ENCODE peak calls at places on chromosome 20, in five cellular contexts. D is transverse colon, V is ovary, Q is testis, E is K562. O is an unnamed sample.

GRCh38 chr20:19253316-19253715 is 40.9 kb downstream of the SLC24A3 start:
- DNase-seq in D (no peak), V (no peak), Q (no peak), E (no peak), O (no peak)

GRCh38 chr20:48686238-48687096 is 141.3 kb downstream of the PREX1 start:
- DNase-seq in D (no peak), V (no peak), Q (no peak), E (no peak), O (peak)

GRCh38 chr20:41782255-41782654 is 164.1 kb upstream of the CHD6 start:
- DNase-seq in D (no peak), V (no peak), Q (no peak), E (no peak), O (no peak)

GRCh38 chr20:57647006-57647932 is 27.0 kb upstream of the ZBP1 start:
- DNase-seq in D (no peak), V (no peak), Q (no peak), E (no peak), O (no peak)

GRCh38 chr20:50958733-50959542 is at the start of gene MOCS3:
- DNase-seq in D (peak), V (peak), Q (peak), E (peak), O (peak)

GRCh38 chr20:49825521-49826033 is 12.9 kb downstream of the SLC9A8 start:
- DNase-seq in D (no peak), V (no peak), Q (no peak), E (no peak), O (no peak)

GRCh38 chr20:11697646-11698045 is 220.0 kb upstream of the BTBD3 start:
- DNase-seq in D (no peak), V (no peak), Q (no peak), E (no peak), O (no peak)

GRCh38 chr20:14523090-14523489 is 185.7 kb upstream of the FLRT3 start:
- DNase-seq in D (no peak), V (no peak), Q (no peak), E (no peak), O (no peak)

GRCh38 chr20:10474606-10475184 is 39.6 kb downstream of the SLX4IP start:
- DNase-seq in D (no peak), V (no peak), Q (peak), E (no peak), O (no peak)

GRCh38 chr20:43751167-43752050 is 24.6 kb upstream of the GTSF1L start:
- DNase-seq in D (peak), V (no peak), Q (no peak), E (no peak), O (no peak)

GRCh38 chr20:60242836-60243520 is 284.8 kb downstream of the CDH26 start:
- DNase-seq in D (no peak), V (no peak), Q (no peak), E (no peak), O (no peak)

GRCh38 chr20:44714102-44714700 is 968 bp upstream of the CCN5 start:
- DNase-seq in D (no peak), V (no peak), Q (peak), E (no peak), O (no peak)

GRCh38 chr20:23161968-23162696 is 76.0 kb upstream of the CD93 start:
- DNase-seq in D (peak), V (peak), Q (peak), E (no peak), O (peak)

GRCh38 chr20:11529046-11529445 is 388.6 kb upstream of the BTBD3 start:
- DNase-seq in D (no peak), V (no peak), Q (no peak), E (no peak), O (no peak)

GRCh38 chr20:43973231-43973630 is 58.6 kb downstream of the TOX2 start:
- DNase-seq in D (no peak), V (no peak), Q (no peak), E (no peak), O (no peak)

GRCh38 chr20:60228255-60228654 is 270.0 kb downstream of the CDH26 start:
- DNase-seq in D (no peak), V (no peak), Q (no peak), E (no peak), O (no peak)

DNA sequence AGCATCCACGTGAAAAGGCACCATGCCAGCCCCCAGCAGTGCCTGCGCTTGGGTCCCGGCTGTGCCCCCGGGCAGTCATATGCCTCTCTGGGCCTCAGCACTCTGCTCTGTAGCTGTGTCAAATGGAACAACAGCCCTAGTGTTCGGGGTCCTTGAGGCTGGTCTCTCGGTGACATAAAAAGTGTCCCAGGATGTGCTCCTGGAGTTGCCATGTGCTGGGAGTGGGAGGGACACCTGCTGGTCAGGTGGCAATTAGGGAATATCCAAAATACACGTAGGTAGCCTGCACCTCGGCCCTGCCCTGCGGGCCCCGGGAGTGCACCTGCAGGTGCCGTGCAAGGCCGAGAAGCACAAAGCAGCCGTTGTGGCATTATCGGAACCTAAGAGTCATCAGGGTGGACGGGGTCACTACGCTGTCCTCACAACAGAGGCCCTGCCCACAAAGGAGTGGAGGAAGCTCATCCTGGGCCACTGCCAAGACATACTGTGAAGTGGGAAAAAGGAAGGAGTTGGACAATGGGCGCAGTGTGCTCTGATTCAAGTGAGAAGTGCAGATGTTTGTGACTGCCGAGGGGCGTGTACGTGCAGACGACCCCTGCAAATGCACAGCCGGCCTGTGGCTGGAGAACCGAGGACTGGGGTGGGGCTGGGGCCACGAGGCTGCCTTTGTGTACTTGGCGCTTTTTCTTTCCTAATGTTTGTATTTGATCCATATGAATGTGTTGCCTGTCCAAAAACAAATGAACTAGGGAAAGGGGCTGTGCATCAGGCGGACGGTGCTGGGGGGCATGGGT is 24.6 kb downstream of the SLCO4A1 start:
- DNase-seq in D (peak), V (no peak), Q (peak), E (no peak), O (peak)
- TF ChIP-seq CTCF in D (no peak), V (no peak), Q (no peak), E (no peak), O (no peak)

GRCh38 chr20:1087311-1087710 is 31.1 kb upstream of the PSMF1 start:
- DNase-seq in D (no peak), V (no peak), Q (no peak), E (no peak), O (no peak)

GRCh38 chr20:1083431-1084080 is 34.8 kb upstream of the PSMF1 start:
- DNase-seq in D (no peak), V (no peak), Q (no peak), E (peak), O (no peak)

GRCh38 chr20:1085515-1086272 is 32.7 kb upstream of the PSMF1 start:
- DNase-seq in D (no peak), V (no peak), Q (no peak), E (peak), O (no peak)

DNA sequence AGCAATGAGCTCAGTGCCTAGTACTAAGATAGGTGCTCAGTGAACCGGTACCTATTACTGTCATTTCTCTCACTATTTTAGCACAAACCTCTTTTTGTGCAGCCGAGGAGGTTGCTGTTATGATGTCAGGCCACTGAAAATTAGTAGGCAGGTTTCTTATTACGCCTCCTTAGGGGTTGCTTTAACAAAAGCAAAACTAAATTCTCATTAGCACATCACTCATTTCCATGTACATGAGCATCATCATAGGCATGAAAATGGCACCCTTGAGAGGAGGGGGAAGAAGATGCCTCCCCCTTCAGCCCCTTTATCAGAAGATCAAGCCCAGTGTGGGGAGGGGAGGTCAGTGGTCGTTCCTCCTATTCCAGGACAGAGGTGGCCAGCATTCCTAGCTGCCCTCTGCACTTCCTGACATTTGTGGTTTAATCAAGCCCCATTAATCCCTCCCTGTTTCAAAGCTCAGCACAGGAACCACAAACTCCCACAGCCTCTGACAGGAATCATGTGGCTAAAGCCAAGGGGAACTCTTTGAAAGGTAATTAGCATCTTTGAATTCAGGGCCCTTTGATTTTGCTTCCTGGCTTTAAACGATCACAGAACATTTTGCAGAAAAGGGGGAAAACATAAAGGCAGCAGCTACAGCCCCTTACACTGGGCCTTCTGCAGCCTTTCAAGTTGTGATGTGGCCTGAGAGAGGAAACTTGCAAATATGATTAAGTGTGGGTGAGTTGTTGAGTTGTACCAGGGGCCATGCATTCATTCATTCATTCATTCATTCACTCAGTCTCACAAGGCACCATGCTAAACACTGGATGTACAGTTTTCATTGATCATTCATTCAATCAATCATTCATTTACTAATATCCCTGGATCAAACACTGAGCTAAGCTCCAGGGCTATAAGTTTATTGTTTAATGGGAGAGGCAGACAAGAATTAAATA is 31.9 kb upstream of the PSMF1 start:
- DNase-seq in D (no peak), V (no peak), Q (no peak), E (no peak), O (no peak)
- H3K27ac ChIP-seq in D (no peak), V (no peak), Q (no peak), E (no peak), O (no peak)

GRCh38 chr20:38094968-38095689 is 61.6 kb downstream of the RPRD1B start:
- DNase-seq in D (no peak), V (no peak), Q (no peak), E (no peak), O (no peak)

GRCh38 chr20:38094373-38094775 is 60.8 kb downstream of the RPRD1B start:
- DNase-seq in D (peak), V (no peak), Q (no peak), E (no peak), O (peak)

GRCh38 chr20:38104283-38104682 is 60.8 kb downstream of the TGM2 start:
- DNase-seq in D (no peak), V (no peak), Q (no peak), E (no peak), O (no peak)

GRCh38 chr20:38093641-38094077 is 60.1 kb downstream of the RPRD1B start:
- DNase-seq in D (no peak), V (no peak), Q (no peak), E (no peak), O (no peak)

DNA sequence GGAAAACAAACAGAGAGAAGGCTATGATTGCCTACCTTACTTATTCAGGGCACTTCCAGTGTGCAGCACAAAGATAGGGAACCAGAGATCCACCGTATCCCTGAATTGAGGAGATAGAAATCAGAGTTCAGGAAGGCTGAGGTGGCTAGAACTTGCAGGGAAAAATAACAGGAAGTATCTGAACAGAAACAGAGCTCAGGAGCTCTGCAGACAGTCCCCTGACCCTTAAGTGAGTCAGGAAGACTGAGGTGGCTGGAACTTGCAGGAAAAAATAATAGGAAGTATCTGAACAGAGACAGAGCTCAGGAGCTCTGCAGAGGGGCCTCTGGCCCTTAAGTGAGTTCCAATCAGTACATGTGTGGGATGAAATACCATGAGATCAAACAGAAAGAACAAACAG is 65.4 kb downstream of the RPRD1B start:
- DNase-seq in D (no peak), V (no peak), Q (no peak), E (no peak), O (no peak)
- TF ChIP-seq POLR2A in D (no peak), V (no peak), Q (no peak), E (no peak), O (no peak)

GRCh38 chr20:62388839-62389600 is 2.1 kb downstream of the RPS21 start:
- DNase-seq in D (no peak), V (no peak), Q (no peak), E (no peak), O (no peak)
- TF ChIP-seq CTCF in D (no peak), V (no peak), Q (no peak), E (no peak), O (no peak)

GRCh38 chr20:366719-367485 is 13.7 kb upstream of the TRIB3 start:
- DNase-seq in D (no peak), V (no peak), Q (no peak), E (no peak), O (no peak)
- H3K27ac ChIP-seq in D (peak), V (no peak), Q (no peak), E (peak), O (no peak)

GRCh38 chr20:37406010-37406998 is 60.4 kb downstream of the SRC start:
- DNase-seq in D (peak), V (peak), Q (peak), E (peak), O (peak)
- TF ChIP-seq POLR2A in D (no peak), V (no peak), Q (no peak), E (peak), O (no peak)

GRCh38 chr20:38125157-38126056 is 39.7 kb downstream of the TGM2 start:
- DNase-seq in D (peak), V (peak), Q (peak), E (no peak), O (peak)
- TF ChIP-seq CTCF in D (no peak), V (no peak), Q (no peak), E (no peak), O (no peak)

GRCh38 chr20:25287631-25288290 is 39.9 kb downstream of the PYGB start:
- DNase-seq in D (peak), V (no peak), Q (no peak), E (no peak), O (no peak)
- H3K27ac ChIP-seq in D (no peak), V (no peak), Q (no peak), E (no peak), O (no peak)

GRCh38 chr20:40160151-40160550 is 528.9 kb downstream of the MAFB start:
- DNase-seq in D (peak), V (peak), Q (peak), E (peak), O (peak)
- TF ChIP-seq POLR2A in D (no peak), V (no peak), Q (no peak), E (no peak), O (no peak)

DNA sequence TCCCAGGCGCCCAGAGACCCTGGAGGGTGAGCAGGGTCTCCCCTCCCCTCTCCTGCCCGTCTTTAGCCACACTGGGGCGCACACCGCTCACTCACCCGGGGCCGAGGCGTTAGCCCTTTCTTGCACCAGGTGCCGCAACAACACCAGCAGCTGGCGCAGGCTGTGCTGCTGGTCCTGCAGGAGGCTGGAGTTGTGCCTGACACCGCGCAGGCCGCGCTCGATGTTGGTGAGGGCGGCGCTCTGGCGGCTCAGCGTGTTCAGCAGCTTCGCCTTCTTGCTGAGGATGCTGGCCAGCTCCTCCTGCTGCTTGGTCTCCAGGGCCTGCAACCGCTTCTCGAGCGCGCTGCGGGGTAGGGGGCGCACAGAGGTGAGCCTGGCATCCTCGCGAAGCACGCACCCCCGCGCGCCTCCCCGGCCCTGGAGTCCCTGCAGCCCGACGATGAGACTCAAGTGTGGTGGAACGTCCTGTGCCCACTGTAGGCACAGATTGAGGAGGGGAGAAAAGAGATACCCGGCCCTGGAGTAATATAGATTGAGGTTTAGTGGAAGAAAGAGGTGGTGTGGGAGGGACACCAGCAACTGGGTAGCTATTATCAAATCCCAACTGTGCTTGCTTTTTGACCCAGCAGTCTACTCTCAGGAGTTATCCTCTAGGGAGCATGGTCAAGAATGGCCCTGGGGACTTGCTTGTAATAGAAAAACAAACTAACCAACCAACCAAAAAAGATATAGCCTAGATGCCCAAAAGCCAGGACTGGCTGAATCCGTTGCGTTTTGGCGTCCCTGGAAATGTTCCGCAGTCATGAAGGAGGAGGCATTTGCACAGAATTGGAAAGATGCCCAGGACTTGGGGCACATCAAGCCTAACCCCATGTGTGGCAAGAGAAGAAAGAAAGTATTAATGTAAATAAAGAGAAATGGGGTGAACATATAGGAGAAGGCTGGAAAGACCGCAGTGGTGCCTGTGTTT is 30.9 kb downstream of the ANGPT4 start:
- DNase-seq in D (no peak), V (peak), Q (peak), E (no peak), O (peak)
- TF ChIP-seq CTCF in D (no peak), V (peak), Q (peak), E (peak), O (peak)